ENCODE peak calls at places on chromosomes 4 and X, in ten cellular contexts. U, S, W, F, A, M, L, C, Q and N are unnamed samples.

GRCh38 chrX:151488677-151489076 is 74.8 kb upstream of the PASD1 start:
- DNase-seq in W (peak; percentile 3), L (peak; percentile 27), S (peak; percentile 2), Q (no peak), U (peak; percentile 0), A (no peak), M (peak; percentile 31), C (no peak), F (no peak), N (peak; percentile 4)

GRCh38 chr4:140884431-140885058 is 128.4 kb upstream of the TBC1D9 start:
- DNase-seq in M (peak; percentile 77), S (peak; percentile 83), U (peak; percentile 45), C (peak; percentile 86), F (peak; percentile 75), W (peak; percentile 69), L (peak; percentile 78), A (peak; percentile 38), Q (peak; percentile 3), N (peak; percentile 71)

GRCh38 chrX:53080628-53081580 is 1.3 kb upstream of the TSPYL2 start:
- DNase-seq in U (no peak), A (no peak), M (no peak), Q (no peak), F (peak; percentile 27), W (peak; percentile 35), S (no peak), L (no peak), C (peak; percentile 39), N (no peak)

GRCh38 chr4:94623507-94623906 is 134.2 kb upstream of the BMPR1B start:
- DNase-seq in Q (no peak), C (no peak), M (no peak), F (no peak), A (no peak), U (no peak), L (no peak), S (no peak), W (no peak), N (no peak)

GRCh38 chr4:156767911-156768415 is 203.6 kb downstream of the PDGFC start:
- DNase-seq in C (no peak), U (no peak), F (no peak), W (no peak), S (no peak), A (no peak), M (no peak), L (no peak), Q (no peak), N (no peak)

GRCh38 chr4:143531368-143531767 is 17.9 kb downstream of the SMARCA5 start:
- DNase-seq in C (peak; percentile 35), A (no peak), S (no peak), U (peak; percentile 10), Q (no peak), L (peak; percentile 43), F (peak; percentile 13), M (no peak), W (peak; percentile 17), N (no peak)

GRCh38 chrX:136168929-136169735 is 21.8 kb downstream of the FHL1 start:
- DNase-seq in F (peak; percentile 92), U (no peak), Q (no peak), L (peak; percentile 58), S (peak; percentile 26), A (no peak), M (peak; percentile 53), W (peak; percentile 79), C (peak; percentile 95), N (no peak)

GRCh38 chr4:176306837-176307590 is 12.8 kb upstream of the SPCS3 start:
- DNase-seq in M (no peak), U (no peak), C (no peak), S (no peak), W (no peak), L (no peak), F (no peak), Q (no peak), A (no peak), N (no peak)

GRCh38 chr4:145839151-145839550 is 99.5 kb downstream of the ZNF827 start:
- DNase-seq in C (no peak), L (no peak), F (peak; percentile 67), Q (no peak), S (no peak), M (no peak), U (no peak), W (no peak), A (no peak), N (no peak)

GRCh38 chrX:50430917-50431316 is 39.7 kb downstream of the DGKK start:
- DNase-seq in F (no peak), S (no peak), A (no peak), W (no peak), Q (no peak), U (no peak), L (peak; percentile 14), M (no peak), C (no peak), N (no peak)

GRCh38 chr4:23455482-23455881 is 434.4 kb downstream of the PPARGC1A start:
- DNase-seq in Q (no peak), C (no peak), L (no peak), W (no peak), U (peak; percentile 0), M (peak; percentile 64), S (peak; percentile 76), F (no peak), A (no peak), N (no peak)

GRCh38 chr4:93396274-93396673 is 432.3 kb upstream of the ATOH1 start:
- DNase-seq in U (no peak), A (no peak), L (no peak), W (peak; percentile 2), F (peak; percentile 85), S (no peak), Q (no peak), C (peak; percentile 41), M (no peak), N (peak; percentile 36)

GRCh38 chr4:176635372-176636261 is 157.1 kb downstream of the VEGFC start:
- DNase-seq in C (peak; percentile 80), L (peak; percentile 45), W (peak; percentile 93), F (peak; percentile 95), A (no peak), Q (no peak), U (peak; percentile 69), S (no peak), M (no peak), N (no peak)

GRCh38 chrX:54695231-54695630 is 102.8 kb downstream of the ITIH6 start:
- DNase-seq in L (no peak), A (no peak), S (peak; percentile 8), F (no peak), Q (no peak), U (no peak), W (peak; percentile 51), M (no peak), C (peak; percentile 45), N (no peak)

GRCh38 chrX:115499112-115499805 is 61.7 kb upstream of the PLS3 start:
- DNase-seq in C (peak; percentile 62), S (no peak), W (peak; percentile 1), F (peak; percentile 20), A (peak; percentile 56), M (no peak), U (no peak), L (no peak), Q (no peak), N (no peak)

GRCh38 chr4:80035336-80035735 is 37.7 kb downstream of the ANTXR2 start:
- DNase-seq in M (no peak), Q (no peak), A (no peak), U (no peak), W (no peak), F (no peak), S (peak; percentile 41), L (no peak), C (no peak), N (no peak)

GRCh38 chrX:65985211-65985610 is 54.7 kb downstream of the VSIG4 start:
- DNase-seq in M (no peak), Q (no peak), L (no peak), A (no peak), C (no peak), S (no peak), W (no peak), F (no peak), U (no peak), N (no peak)

GRCh38 chr4:174119051-174119450 is 164.4 kb downstream of the FBXO8 start:
- DNase-seq in S (no peak), A (no peak), Q (no peak), F (peak; percentile 81), U (no peak), M (no peak), C (peak; percentile 80), L (peak; percentile 45), W (peak; percentile 73), N (no peak)

GRCh38 chrX:129606918-129607317 is 47.8 kb downstream of the APLN start:
- DNase-seq in F (peak; percentile 33), C (peak; percentile 68), Q (peak; percentile 53), M (peak; percentile 82), W (peak; percentile 62), A (peak; percentile 82), S (peak; percentile 71), L (peak; percentile 79), U (peak; percentile 22), N (peak; percentile 23)

GRCh38 chrX:109783712-109784109 is 50.7 kb upstream of the ACSL4 start:
- DNase-seq in U (no peak), W (no peak), Q (no peak), C (peak; percentile 20), F (peak; percentile 39), M (no peak), S (no peak), A (no peak), L (no peak), N (no peak)

GRCh38 chr4:20422398-20422797 is 170.7 kb downstream of the SLIT2 start:
- DNase-seq in C (peak; percentile 64), S (peak; percentile 63), U (peak; percentile 12), M (peak; percentile 43), A (peak; percentile 82), L (peak; percentile 70), F (peak; percentile 63), W (peak; percentile 61), Q (peak; percentile 2), N (peak; percentile 47)

GRCh38 chr4:5863461-5864113 is 29.3 kb downstream of the CRMP1 start:
- DNase-seq in L (peak; percentile 87), M (no peak), Q (no peak), A (peak; percentile 42), F (peak; percentile 97), U (peak; percentile 68), W (peak; percentile 93), C (peak; percentile 77), S (no peak), N (peak; percentile 57)

GRCh38 chr4:147482281-147482680 is 1.4 kb downstream of the EDNRA start:
- DNase-seq in A (no peak), L (no peak), C (peak; percentile 30), W (peak; percentile 48), S (no peak), U (no peak), F (peak; percentile 37), M (no peak), Q (no peak), N (no peak)

GRCh38 chr4:147096667-147097604 is 151.3 kb upstream of the TTC29 start:
- DNase-seq in W (peak; percentile 68), U (peak; percentile 36), F (peak; percentile 64), Q (no peak), C (peak; percentile 80), L (peak; percentile 71), M (peak; percentile 40), S (peak; percentile 60), A (peak; percentile 57), N (peak; percentile 32)

GRCh38 chrX:6228720-6229119 is at the start of gene NLGN4X:
- DNase-seq in W (no peak), C (no peak), L (peak; percentile 67), M (peak; percentile 48), F (no peak), A (no peak), Q (no peak), U (no peak), S (peak; percentile 15), N (no peak)

GRCh38 chr4:7419961-7420660 is 14.6 kb downstream of the PSAPL1 start:
- DNase-seq in Q (no peak), L (no peak), U (no peak), W (no peak), S (no peak), A (peak; percentile 43), F (no peak), M (no peak), C (no peak), N (no peak)

GRCh38 chrX:3312109-3312508 is 34.3 kb downstream of the MXRA5 start:
- DNase-seq in F (no peak), M (no peak), C (no peak), A (no peak), W (no peak), Q (no peak), L (no peak), S (no peak), U (no peak), N (no peak)

GRCh38 chrX:72348247-72348979 is 42.7 kb upstream of the CITED1 start:
- DNase-seq in A (no peak), F (no peak), M (no peak), W (no peak), U (no peak), Q (no peak), C (no peak), L (no peak), S (no peak), N (no peak)